ENCODE peak calls at places on chromosomes 11 and 22, in six cellular contexts. A is GM10248, M is DND-41, U is mesothelial cell of epicardium, L is AG09309, N is Calu3. O is an unnamed sample.

GRCh38 chr11:110713469-110713776 is 1.2 kb upstream of the ARHGAP20 start:
- DNase-seq in A (no peak), N (no peak), U (no peak), M (no peak), L (no peak), O (no peak)

GRCh38 chr11:64864135-64864472 is 14.3 kb downstream of the EHD1 start:
- DNase-seq in M (no peak), L (no peak), A (no peak), N (no peak), U (no peak), O (no peak)

GRCh38 chr11:19714387-19715363 is 2.0 kb downstream of the NAV2 start:
- DNase-seq in U (peak), N (no peak), A (no peak), M (no peak), L (no peak), O (peak)

GRCh38 chr22:42294034-42294985 is 23.9 kb upstream of the TCF20 start:
- DNase-seq in N (peak), A (no peak), L (no peak), M (peak), U (peak), O (no peak)

GRCh38 chr11:91904792-91905785 is 319.5 kb upstream of the FAT3 start:
- DNase-seq in U (no peak), A (no peak), M (no peak), N (no peak), L (no peak), O (no peak)

GRCh38 chr11:92180664-92181251 is 43.9 kb upstream of the FAT3 start:
- DNase-seq in M (no peak), U (no peak), N (no peak), A (no peak), L (peak), O (no peak)

GRCh38 chr22:25745341-25746011 is 3.5 kb downstream of the MYO18B start:
- DNase-seq in N (no peak), L (peak), A (no peak), M (no peak), U (no peak), O (peak)

GRCh38 chr11:64745219-64745522 is 1.2 kb upstream of the RASGRP2 start:
- DNase-seq in N (no peak), M (peak), L (no peak), A (peak), U (no peak), O (peak)

GRCh38 chr22:20111045-20111688 is 4.7 kb upstream of the RANBP1 start:
- DNase-seq in A (peak), M (peak), L (no peak), U (no peak), N (no peak), O (peak)

GRCh38 chr11:108324587-108324986 is 101.7 kb downstream of the ATM start:
- DNase-seq in A (no peak), U (no peak), M (no peak), N (no peak), L (peak), O (no peak)

GRCh38 chr11:34161812-34162506 is 56.5 kb downstream of the NAT10 start:
- DNase-seq in L (no peak), M (no peak), N (no peak), U (no peak), A (no peak), O (peak)

GRCh38 chr11:88544656-88545280 is 207.2 kb upstream of the CTSC start:
- DNase-seq in U (no peak), N (no peak), M (no peak), A (no peak), L (no peak), O (no peak)

GRCh38 chr11:16981651-16982194 is 32.5 kb downstream of the PLEKHA7 start:
- DNase-seq in L (no peak), U (peak), A (no peak), N (peak), M (no peak), O (no peak)

GRCh38 chr11:14414470-14415461 is 55.8 kb upstream of the RRAS2 start:
- DNase-seq in U (no peak), L (no peak), N (no peak), M (peak), A (peak), O (peak)

GRCh38 chr11:93704237-93704636 is 37.1 kb downstream of the TAF1D start:
- DNase-seq in M (peak), A (no peak), U (no peak), L (no peak), N (peak), O (peak)

DNA sequence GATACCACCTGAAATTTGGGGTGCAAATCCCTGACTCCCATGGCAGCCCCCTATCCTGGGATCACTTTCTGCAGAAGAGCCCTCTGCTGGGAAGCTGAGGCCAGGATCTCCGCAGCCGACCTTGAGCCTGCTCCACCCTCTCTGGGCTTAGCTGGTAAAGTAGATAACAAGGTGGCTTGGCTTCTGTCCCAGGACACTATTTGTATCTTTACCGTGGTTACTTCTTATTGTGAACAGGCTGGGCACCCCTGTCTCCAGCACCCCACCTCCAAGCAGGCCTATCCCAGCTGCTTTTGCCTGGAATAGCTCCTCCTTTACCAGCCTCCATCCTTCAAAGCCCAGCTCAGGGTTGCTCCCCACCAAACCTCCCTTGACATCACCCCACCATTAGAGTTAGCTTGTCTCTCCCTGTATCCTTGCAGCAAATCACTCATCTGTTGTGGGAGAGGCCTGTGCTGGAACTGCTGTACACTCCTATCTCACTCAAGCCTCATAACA is 35.2 kb upstream of the P2RY2 start:
- DNase-seq in L (no peak), U (no peak), M (no peak), N (no peak), A (no peak), O (no peak)
- TF ChIP-seq CTCF in L (no peak), U (no peak), M (no peak), N (no peak), A (no peak), O (no peak)

DNA sequence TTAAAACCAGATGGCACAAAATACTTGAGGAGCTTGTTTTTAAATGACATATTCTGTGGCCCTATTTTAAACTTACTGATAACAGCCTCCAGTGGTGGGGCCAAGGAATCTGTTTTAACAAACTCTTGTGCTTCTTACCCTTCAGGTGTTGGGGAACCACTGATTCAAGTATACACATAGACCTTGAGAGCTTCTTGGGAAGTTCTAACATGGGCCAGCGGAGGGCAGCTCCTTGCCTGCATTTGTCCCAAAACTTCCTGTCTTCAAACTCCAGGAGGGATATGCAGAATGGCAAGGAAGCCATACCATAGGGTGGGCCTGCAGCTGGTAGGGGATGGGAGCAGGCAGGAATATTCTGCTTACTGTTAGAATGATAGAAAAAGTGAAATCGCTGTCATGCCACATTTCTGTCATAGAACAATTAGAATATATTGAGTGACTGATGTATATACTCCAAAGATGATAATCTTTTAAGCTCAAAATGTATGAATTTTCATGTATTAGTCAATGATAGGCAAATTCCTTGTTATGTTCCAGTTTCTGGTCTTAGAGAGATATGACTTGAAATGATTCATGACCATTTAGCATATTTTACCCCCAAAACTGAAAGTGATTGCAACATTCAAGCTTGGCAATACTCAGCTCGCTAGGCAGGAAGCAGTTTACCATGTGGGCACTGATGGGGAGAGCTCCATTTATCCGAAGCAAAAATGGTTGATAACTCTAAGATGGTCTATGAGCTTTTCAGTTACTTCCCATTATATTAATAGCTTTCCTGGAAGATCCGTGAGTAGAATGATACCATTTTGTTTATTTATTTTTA is 9.2 kb downstream of the EXT2 start:
- DNase-seq in L (no peak), U (no peak), A (no peak), N (no peak), M (no peak), O (no peak)
- TF ChIP-seq CTCF in L (no peak), U (no peak), A (no peak), N (no peak), M (no peak), O (no peak)

GRCh38 chr22:48968201-48968959 is 859.3 kb downstream of the BRD1 start:
- DNase-seq in L (no peak), N (no peak), M (no peak), A (no peak), U (peak), O (peak)
- TF ChIP-seq CTCF in L (no peak), N (no peak), M (peak), A (peak), U (peak), O (peak)

DNA sequence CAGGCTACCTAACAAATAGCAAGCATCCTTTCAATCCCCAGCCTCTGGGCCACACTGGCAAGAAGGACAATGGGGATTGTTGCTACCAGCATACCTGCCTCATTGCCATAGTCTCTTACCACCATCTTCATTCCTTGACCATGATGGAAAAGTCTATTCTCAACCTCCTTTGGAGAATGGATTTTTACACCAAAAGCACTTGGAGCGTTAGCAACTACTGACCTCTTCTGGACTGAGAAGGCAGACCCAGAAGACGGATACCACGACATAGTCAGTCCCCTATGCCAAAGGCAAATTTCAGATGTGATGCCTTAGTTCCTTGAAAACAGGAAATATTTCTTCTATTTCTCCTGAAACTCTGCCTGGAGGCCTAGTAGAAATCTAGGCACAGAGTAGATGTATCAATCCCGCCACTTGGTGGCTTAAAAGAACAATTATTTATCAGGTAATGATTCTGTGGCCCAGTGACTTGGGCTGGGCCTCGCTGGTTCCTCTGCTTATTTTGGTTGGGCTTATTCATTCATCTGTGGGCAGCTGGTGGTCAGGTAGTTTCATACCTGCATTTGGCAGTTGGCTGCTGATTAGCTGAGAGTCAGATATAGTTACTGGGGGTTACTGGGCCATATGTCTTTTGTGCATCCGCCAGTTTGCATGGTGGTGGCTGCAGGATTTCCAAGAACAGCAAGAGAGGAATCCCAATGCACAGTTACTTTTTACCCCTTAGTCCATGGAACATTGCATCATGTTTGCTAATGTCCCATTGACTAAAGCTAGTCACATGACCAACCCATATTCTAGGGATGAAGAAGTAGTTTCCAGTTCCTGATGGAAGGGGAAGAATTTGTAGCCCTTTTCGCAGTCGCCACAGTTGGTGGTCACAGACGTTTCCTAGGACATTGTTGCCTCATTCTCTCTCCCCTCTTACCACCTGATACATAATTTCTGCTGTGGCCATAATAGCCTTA is 75.2 kb downstream of the DHCR7 start:
- DNase-seq in M (no peak), U (no peak), A (no peak), N (peak), L (peak), O (no peak)
- TF ChIP-seq CTCF in M (peak), U (no peak), A (no peak), N (peak), L (peak), O (no peak)